ENCODE peak calls at places on chromosomes 2 and 18, in four cellular contexts. W, V, Q and Z are unnamed samples.

GRCh38 chr18:23924813-23925212 is 89.7 kb upstream of the TTC39C start:
- DNase-seq in W (no peak), V (peak; percentile 19), Q (no peak), Z (peak; percentile 22)

GRCh38 chr18:21191596-21192307 is 50.3 kb upstream of the GREB1L start:
- DNase-seq in W (peak; percentile 39), V (peak; percentile 67), Q (peak; percentile 24), Z (peak; percentile 72)

GRCh38 chr2:111202266-111203040 is 81.7 kb downstream of the BCL2L11 start:
- DNase-seq in W (no peak), V (peak; percentile 83), Q (peak; percentile 91), Z (no peak)

GRCh38 chr18:61975526-61976326 is 82.9 kb upstream of the RNF152 start:
- DNase-seq in W (no peak), V (no peak), Q (no peak), Z (no peak)

GRCh38 chr2:234542742-234543141 is 45.9 kb upstream of the ARL4C start:
- DNase-seq in W (no peak), V (no peak), Q (no peak), Z (no peak)

GRCh38 chr2:12289105-12289802 is 427.5 kb upstream of the TRIB2 start:
- DNase-seq in W (no peak), V (no peak), Q (no peak), Z (no peak)

GRCh38 chr2:235670974-235671787 is 177.3 kb downstream of the AGAP1 start:
- DNase-seq in W (no peak), V (no peak), Q (no peak), Z (no peak)

GRCh38 chr2:166234112-166234846 is 106.5 kb upstream of the SCN1A start:
- DNase-seq in W (no peak), V (peak; percentile 55), Q (peak; percentile 88), Z (peak; percentile 42)

GRCh38 chr2:11553661-11554429 is 20.0 kb downstream of the GREB1 start:
- DNase-seq in W (no peak), V (peak; percentile 9), Q (no peak), Z (no peak)

GRCh38 chr2:45922577-45922988 is 271.1 kb downstream of the PRKCE start:
- DNase-seq in W (no peak), V (peak; percentile 44), Q (no peak), Z (no peak)

GRCh38 chr2:88933980-88934379 is 242.5 kb downstream of the RPIA start:
- DNase-seq in W (no peak), V (peak; percentile 12), Q (peak; percentile 6), Z (peak; percentile 22)

GRCh38 chr2:69216535-69217332 is 170.3 kb downstream of the GFPT1 start:
- DNase-seq in W (no peak), V (peak; percentile 34), Q (no peak), Z (no peak)

GRCh38 chr2:190355968-190356657 is 12.7 kb downstream of the INPP1 start:
- DNase-seq in W (no peak), V (no peak), Q (no peak), Z (no peak)

GRCh38 chr2:72115361-72116080 is 32.1 kb downstream of the CYP26B1 start:
- DNase-seq in W (no peak), V (peak; percentile 91), Q (peak; percentile 86), Z (peak; percentile 77)

GRCh38 chr18:76621782-76622495 is 126.9 kb upstream of the ZNF516 start:
- DNase-seq in W (no peak), V (peak; percentile 32), Q (no peak), Z (peak; percentile 59)
- H3K27ac ChIP-seq in W (no peak overlapping the region), V (no peak overlapping the region), Q (no peak overlapping the region), Z (peak overlapping the region; percentile 11)

DNA sequence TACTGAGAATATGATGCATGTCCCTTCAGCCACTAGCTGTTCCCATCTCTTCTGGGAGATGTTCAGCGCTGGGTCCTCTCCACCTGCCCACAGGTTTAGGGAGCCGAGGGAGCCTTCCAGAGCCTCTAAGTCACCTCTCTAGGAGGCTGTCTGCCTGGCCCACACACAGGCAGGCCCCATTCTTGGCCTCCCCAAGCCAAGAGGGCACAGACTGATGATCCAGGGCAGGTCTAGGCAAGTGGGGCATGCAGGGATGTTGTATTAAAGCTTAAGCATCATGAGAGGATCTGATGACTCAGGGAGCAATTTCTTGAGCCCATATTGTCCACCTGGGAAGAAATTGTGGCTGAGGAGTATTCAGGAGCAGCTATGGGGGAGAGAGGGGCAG is 19.9 kb downstream of the TMSB10 start:
- DNase-seq in W (no peak), V (no peak), Q (no peak), Z (no peak)
- H3K4me3 ChIP-seq in W (peak overlapping the region; percentile 46), V (no peak overlapping the region), Q (no peak overlapping the region), Z (no peak overlapping the region)

DNA sequence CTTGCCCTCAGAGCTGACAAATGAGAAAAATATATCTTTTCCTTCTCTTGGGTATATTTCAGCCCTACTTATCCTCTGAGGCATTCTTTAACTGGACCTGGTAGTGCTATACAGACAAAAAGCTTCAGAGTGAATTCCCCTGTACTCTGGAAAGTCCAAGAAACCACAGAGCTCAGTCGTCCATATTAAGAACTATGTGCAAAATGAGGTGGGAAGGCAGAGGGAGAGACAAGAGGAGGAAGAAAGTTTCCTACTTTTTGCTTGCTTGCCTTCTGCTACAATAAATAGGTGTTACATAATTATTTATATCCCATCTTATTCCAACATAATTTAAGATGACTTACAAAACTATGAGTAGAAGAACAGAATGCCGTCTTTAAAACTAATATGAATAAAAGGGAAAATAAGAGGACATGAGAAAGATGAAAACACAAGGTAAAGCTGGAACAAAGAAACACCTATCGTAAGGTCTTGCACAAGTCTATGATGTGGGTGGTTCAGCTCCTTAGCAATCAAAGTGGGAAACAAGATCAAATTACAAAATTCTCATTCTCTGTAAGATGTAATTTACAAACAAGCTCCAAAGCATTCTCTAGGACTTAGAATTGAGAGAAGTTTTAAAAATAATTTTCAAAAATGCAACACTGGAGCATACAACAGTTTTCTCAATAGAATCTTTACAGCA is 97.9 kb downstream of the BAZ2B start:
- DNase-seq in W (no peak), V (no peak), Q (no peak), Z (no peak)
- H3K27ac ChIP-seq in W (peak overlapping the region; percentile 15), V (no peak overlapping the region), Q (no peak overlapping the region), Z (no peak overlapping the region)

GRCh38 chr2:63053235-63053888 is 2.7 kb downstream of the OTX1 start:
- DNase-seq in W (no peak), V (no peak), Q (no peak), Z (no peak)
- H3K4me3 ChIP-seq in W (peak overlapping the region; percentile 45), V (no peak overlapping the region), Q (no peak overlapping the region), Z (no peak overlapping the region)

GRCh38 chr18:78627546-78628315 is 351.9 kb upstream of the SALL3 start:
- DNase-seq in W (no peak), V (no peak), Q (no peak), Z (no peak)

GRCh38 chr18:78624646-78625279 is 354.9 kb upstream of the SALL3 start:
- DNase-seq in W (no peak), V (no peak), Q (no peak), Z (no peak)

GRCh38 chr18:78625446-78625845 is 354.2 kb upstream of the SALL3 start:
- DNase-seq in W (no peak), V (no peak), Q (no peak), Z (no peak)

GRCh38 chr18:78623142-78623541 is 356.5 kb upstream of the SALL3 start:
- DNase-seq in W (no peak), V (no peak), Q (no peak), Z (no peak)

GRCh38 chr18:78625895-78626294 is 353.7 kb upstream of the SALL3 start:
- DNase-seq in W (no peak), V (no peak), Q (no peak), Z (no peak)
- H3K27ac ChIP-seq in W (no peak overlapping the region), V (no peak overlapping the region), Q (no peak overlapping the region), Z (no peak overlapping the region)

DNA sequence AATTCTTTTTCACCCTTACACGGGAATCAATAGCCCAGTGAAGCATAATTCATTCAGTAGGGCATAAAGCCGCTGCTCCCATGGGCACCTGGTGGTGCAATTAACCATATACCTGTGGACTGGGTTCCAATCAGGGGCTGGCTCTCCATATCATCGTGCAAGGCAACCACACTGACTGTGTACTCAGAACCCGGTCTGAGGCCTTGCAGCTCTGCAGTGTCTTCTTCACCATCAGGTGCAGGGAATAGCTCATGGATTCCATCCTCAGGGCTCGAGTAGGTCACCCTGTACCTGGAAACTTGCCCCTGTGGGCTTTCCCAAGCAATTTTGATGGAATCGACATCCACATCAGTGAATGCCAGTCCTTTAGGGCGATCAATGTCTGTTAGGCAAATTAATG is 55.2 kb downstream of the FN1 start:
- DNase-seq in W (no peak), V (peak; percentile 38), Q (no peak), Z (no peak)
- H3K4me3 ChIP-seq in W (no peak overlapping the region), V (no peak overlapping the region), Q (no peak overlapping the region), Z (no peak overlapping the region)

DNA sequence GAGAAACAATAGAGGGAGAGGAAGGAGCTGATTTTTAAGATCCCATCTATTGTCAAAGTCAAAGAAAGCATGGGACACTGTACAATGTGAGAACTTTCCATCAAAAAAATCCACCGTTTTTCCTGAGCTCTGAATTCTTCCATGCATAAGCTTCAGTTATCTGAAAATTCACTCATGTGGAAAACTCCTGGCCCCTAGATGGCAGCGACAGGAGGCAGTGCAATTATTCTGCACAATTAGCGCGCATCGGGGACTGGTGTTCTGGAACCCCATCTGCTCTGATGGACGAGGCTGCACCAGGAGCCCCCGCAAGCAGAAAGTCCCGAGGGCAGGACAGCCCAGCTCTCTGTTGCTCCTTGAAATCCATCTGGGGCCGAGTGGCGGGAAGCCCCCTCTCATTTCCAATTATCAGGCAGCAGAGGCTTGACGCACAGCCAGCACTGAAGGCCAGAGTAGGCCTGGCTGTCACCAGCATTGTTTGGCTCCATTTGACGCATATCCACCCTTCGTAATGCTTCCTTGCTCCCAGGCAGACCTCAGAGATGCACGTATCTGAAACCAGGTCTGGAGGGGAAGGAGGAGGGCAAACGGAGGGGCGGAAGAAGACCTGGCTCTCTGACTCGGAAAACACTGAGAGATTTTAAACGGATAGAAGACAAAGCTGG is 70.0 kb downstream of the TNS1 start:
- DNase-seq in W (no peak), V (no peak), Q (peak; percentile 47), Z (no peak)
- H3K27ac ChIP-seq in W (peak overlapping the region; percentile 85), V (peak overlapping the region; percentile 87), Q (peak overlapping the region; percentile 81), Z (no peak overlapping the region)

DNA sequence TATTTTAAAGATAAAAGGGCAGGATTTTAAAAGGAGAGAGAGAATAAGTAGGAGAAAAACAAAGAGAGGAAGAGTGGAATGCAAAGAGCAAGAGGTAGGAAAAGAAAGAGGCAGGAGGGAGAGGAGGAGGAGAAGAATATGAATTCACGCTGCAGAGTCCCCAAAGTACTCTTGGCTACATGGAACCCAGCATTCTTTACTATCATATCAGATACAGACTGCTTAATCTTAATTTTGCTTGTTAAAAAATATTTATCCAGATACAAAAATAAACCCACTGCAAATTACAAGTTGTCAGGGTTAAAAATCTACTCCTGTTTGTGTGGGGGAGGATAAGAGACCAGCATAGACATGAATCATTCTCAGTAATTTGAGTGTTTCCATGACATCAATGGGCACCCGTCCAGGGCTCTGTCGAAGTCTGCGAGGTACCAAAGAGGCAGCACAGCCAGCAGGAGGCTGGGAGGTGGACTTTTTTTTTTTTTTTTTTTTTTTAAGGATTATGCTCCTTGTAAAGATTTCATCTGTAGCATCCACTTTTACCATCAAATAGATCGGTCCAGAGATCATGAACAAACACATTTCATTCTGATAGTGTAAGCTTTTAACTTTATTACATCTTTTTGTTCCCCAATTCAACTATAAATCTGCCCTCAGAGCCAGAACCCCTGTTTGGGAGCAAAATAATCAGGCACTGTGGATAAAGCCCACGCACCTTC is 182.2 kb downstream of the TCF4 start:
- DNase-seq in W (peak; percentile 42), V (peak; percentile 99), Q (peak; percentile 97), Z (peak; percentile 97)
- H3K4me3 ChIP-seq in W (no peak overlapping the region), V (no peak overlapping the region), Q (no peak overlapping the region), Z (peak overlapping the region; percentile 43)